ENCODE peak calls at places on chromosomes 4 and X, in ten cellular contexts. W is adrenal gland; F is CD8-positive, alpha-beta T cell; E is heart left ventricle; J is substantia nigra; X is thoracic aorta; G is MM.1S; B is Peyer's patch; C is osteoblast; Y is mesenchymal stem cell. R is an unnamed sample.

GRCh38 chr4:76579596-76580375 is 144.8 kb downstream of the SHROOM3 start:
- DNase-seq in C (no peak), E (no peak), B (peak; percentile 62), X (no peak), J (no peak), F (no peak), G (no peak), Y (no peak), W (no peak), R (no peak)

GRCh38 chr4:12633058-12633651 is 851.0 kb downstream of the RAB28 start:
- DNase-seq in F (peak; percentile 53), C (peak; percentile 27), W (peak; percentile 81), E (peak; percentile 68), G (peak; percentile 92), Y (peak; percentile 57), B (peak; percentile 81), X (no peak), J (peak; percentile 54), R (peak; percentile 55)

GRCh38 chr4:4869380-4869723 is 9.9 kb downstream of the MSX1 start:
- DNase-seq in G (no peak), F (no peak), X (no peak), W (no peak), C (no peak), Y (no peak), E (no peak), J (no peak), B (no peak), R (no peak)

GRCh38 chr4:122219356-122219755 is 67.2 kb downstream of the BLTP1 start:
- DNase-seq in F (no peak), E (no peak), B (no peak), W (no peak), Y (no peak), X (no peak), J (no peak), C (peak; percentile 22), G (no peak), R (no peak)

GRCh38 chr4:169410839-169411770 is 140.3 kb upstream of the SH3RF1 start:
- DNase-seq in G (peak; percentile 90), W (peak; percentile 30), E (peak; percentile 34), Y (peak; percentile 97), B (no peak), C (peak; percentile 54), X (no peak), J (peak; percentile 1), F (peak; percentile 61), R (no peak)

GRCh38 chrX:38799995-38800394 is 1.3 kb upstream of the MID1IP1 start:
- DNase-seq in C (peak; percentile 75), W (no peak), J (no peak), F (peak; percentile 22), E (peak; percentile 24), G (no peak), X (no peak), Y (no peak), B (no peak), R (no peak)

GRCh38 chr4:107600456-107600855 is 119.6 kb downstream of the PAPSS1 start:
- DNase-seq in J (no peak), G (no peak), E (no peak), Y (peak; percentile 28), X (no peak), W (no peak), B (no peak), C (no peak), F (no peak), R (no peak)

GRCh38 chr4:5125326-5125725 is 74.0 kb downstream of the STK32B start:
- DNase-seq in F (no peak), W (no peak), J (no peak), B (no peak), C (no peak), E (no peak), Y (no peak), G (no peak), X (no peak), R (no peak)

GRCh38 chr4:159777689-159778088 is 674.8 kb downstream of the RAPGEF2 start:
- DNase-seq in Y (no peak), B (no peak), X (no peak), W (no peak), F (no peak), J (no peak), G (no peak), E (no peak), C (no peak), R (no peak)

GRCh38 chrX:38175140-38175539 is 45.5 kb downstream of the SRPX start:
- DNase-seq in W (peak; percentile 28), X (no peak), C (no peak), J (no peak), E (peak; percentile 15), B (no peak), F (no peak), G (peak; percentile 30), Y (peak; percentile 28), R (peak; percentile 0)

GRCh38 chrX:6748595-6748994 is 213.7 kb upstream of the VCX3A start:
- DNase-seq in F (no peak), E (no peak), C (no peak), W (no peak), X (no peak), J (no peak), B (no peak), G (no peak), Y (no peak), R (no peak)

DNA sequence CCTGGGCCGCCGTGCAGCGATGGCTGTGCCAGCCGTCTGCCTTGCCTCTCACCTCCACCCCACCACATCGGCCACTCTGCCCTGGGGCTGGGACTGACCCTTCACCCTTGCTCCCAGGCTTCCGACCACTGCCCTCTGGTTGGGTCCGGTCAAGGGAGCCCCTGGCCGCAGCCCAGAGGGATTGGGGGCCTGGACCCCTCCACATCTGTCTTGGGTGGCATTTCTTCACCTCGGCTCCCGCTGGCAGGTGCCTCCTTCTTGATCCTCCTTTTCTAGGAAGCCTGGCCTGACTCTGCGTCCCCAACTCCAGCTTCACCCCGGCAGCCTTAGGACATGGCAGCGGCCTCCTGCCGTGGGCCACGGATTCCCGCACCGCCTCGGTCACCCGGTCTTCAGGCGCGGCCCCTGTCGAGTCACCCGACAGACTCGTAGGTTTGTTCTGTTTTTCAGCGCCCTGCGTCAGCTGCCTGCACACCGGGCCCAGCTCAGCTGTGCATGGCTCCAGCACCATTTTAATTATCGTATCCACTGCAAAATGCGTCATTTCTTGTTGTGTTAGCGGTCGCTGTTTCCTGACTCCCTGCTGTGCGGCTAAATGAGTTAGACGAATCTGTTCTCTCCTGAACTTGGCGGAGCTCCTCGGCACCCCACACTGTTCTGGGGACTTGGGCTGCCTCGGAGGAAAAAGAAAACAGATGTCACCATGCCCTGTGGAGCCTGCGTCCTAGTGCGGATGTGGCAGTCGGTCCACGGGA is 124.0 kb downstream of the FAM53A start:
- DNase-seq in E (no peak), Y (no peak), F (no peak), C (no peak), J (no peak), G (no peak), X (no peak), B (no peak), W (no peak), R (no peak)
- H3K27ac ChIP-seq in E (no peak overlapping the region), Y (no peak overlapping the region), F (no peak overlapping the region), C (no peak overlapping the region), J (no peak overlapping the region), G (no peak overlapping the region), X (no peak overlapping the region), B (no peak overlapping the region), W (no peak overlapping the region), R (no peak overlapping the region)

DNA sequence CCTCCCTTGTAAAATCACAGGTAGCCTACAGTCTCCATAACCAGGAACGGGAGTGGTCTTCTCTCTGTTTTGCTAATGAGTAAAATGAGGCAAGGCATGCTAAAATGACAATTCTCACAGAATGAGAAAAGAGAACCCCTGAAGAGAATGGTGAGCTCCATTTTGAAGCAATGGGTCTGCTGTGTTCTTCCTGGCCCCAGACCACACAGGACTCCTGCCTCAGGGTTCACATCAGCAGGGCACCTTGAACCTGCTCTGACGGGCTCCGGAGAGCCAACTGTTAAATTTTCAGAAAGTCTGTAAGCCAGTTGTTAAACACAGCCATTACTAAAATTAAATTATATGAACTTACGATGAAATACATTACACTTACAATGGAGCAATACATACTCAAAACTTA is 32.1 kb upstream of the RBM47 start:
- DNase-seq in X (no peak), F (no peak), E (no peak), Y (no peak), G (no peak), B (no peak), W (no peak), C (no peak), J (no peak), R (no peak)
- H3K27ac ChIP-seq in X (no peak overlapping the region), F (no peak overlapping the region), E (no peak overlapping the region), Y (no peak overlapping the region), G (no peak overlapping the region), B (no peak overlapping the region), W (no peak overlapping the region), C (no peak overlapping the region), J (no peak overlapping the region), R (no peak overlapping the region)

GRCh38 chr4:22465349-22465748 is 50.5 kb downstream of the ADGRA3 start:
- DNase-seq in G (no peak), B (no peak), F (no peak), J (no peak), W (no peak), Y (no peak), X (no peak), E (no peak), C (no peak), R (no peak)

GRCh38 chr4:22465996-22466395 is 49.9 kb downstream of the ADGRA3 start:
- DNase-seq in C (no peak), X (no peak), F (no peak), J (no peak), Y (no peak), B (no peak), E (no peak), W (no peak), G (no peak), R (no peak)

GRCh38 chr4:22460266-22460665 is 55.6 kb downstream of the ADGRA3 start:
- DNase-seq in F (no peak), W (no peak), X (no peak), J (no peak), C (no peak), B (no peak), Y (no peak), E (no peak), G (no peak), R (no peak)

GRCh38 chr4:22463179-22463578 is 52.7 kb downstream of the ADGRA3 start:
- DNase-seq in X (no peak), J (no peak), B (no peak), F (no peak), Y (no peak), C (no peak), W (no peak), G (no peak), E (no peak), R (no peak)

DNA sequence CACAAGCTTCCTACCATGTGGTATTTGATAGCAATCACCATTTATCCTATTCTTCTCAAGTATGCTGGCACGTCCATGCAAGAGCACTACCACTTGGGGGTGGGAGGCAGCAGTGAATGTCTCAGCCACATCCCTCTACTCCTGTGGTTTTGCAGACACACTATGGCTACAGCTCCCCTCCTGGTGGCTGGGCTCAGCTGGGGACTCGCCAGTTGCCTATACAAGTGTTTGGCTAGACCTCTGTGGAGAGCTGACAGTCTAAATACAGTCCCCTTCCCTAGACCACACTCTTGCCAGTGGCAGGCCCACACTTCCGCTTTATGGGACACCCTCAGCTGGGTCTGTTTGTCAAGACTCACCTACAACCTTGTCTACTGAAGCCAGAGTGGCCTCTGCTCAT is 53.2 kb downstream of the ADGRA3 start:
- DNase-seq in G (no peak), B (no peak), Y (no peak), E (no peak), C (no peak), J (no peak), X (no peak), W (no peak), F (no peak), R (no peak)
- H3K27ac ChIP-seq in G (no peak overlapping the region), B (no peak overlapping the region), Y (no peak overlapping the region), E (no peak overlapping the region), C (no peak overlapping the region), J (no peak overlapping the region), X (no peak overlapping the region), W (no peak overlapping the region), F (no peak overlapping the region), R (no peak overlapping the region)

GRCh38 chr4:99841143-99841542 is 24.5 kb downstream of the DAPP1 start:
- DNase-seq in J (no peak), C (no peak), E (no peak), G (no peak), F (no peak), B (no peak), Y (no peak), X (no peak), W (no peak), R (no peak)
- H3K27ac ChIP-seq in J (no peak overlapping the region), C (no peak overlapping the region), E (no peak overlapping the region), G (no peak overlapping the region), F (no peak overlapping the region), B (no peak overlapping the region), Y (no peak overlapping the region), X (no peak overlapping the region), W (no peak overlapping the region), R (no peak overlapping the region)